ENCODE peak calls at places on chromosomes 11 and 22, in four cellular contexts. A is epithelial cell of proximal tubule, K is brain microvascular endothelial cell, U is adipocyte. Q is an unnamed sample.

GRCh38 chr11:114195981-114196731 is 100.0 kb upstream of the NNMT start:
- DNase-seq in K (no peak), A (no peak), U (no peak), Q (no peak)

GRCh38 chr11:93236741-93237675 is 39.2 kb upstream of the SLC36A4 start:
- DNase-seq in A (no peak), U (peak), K (peak), Q (no peak)

GRCh38 chr11:66547662-66548009 is 933 bp downstream of the ACTN3 start:
- DNase-seq in U (peak), A (no peak), K (no peak), Q (no peak)

GRCh38 chr22:21712751-21713427 is 22.7 kb downstream of the YPEL1 start:
- DNase-seq in A (no peak), U (peak), K (peak), Q (no peak)

GRCh38 chr11:94840209-94840608 is 72.1 kb downstream of the AMOTL1 start:
- DNase-seq in U (peak), K (no peak), A (no peak), Q (no peak)

GRCh38 chr22:25081409-25081824 is 118.2 kb upstream of the CRYBB3 start:
- DNase-seq in U (peak), K (no peak), A (no peak), Q (no peak)

GRCh38 chr11:74268451-74268850 is 43.0 kb downstream of the P4HA3 start:
- DNase-seq in K (no peak), A (no peak), U (no peak), Q (no peak)

GRCh38 chr11:94171693-94172440 is 43.2 kb downstream of the PANX1 start:
- DNase-seq in K (peak), A (no peak), U (peak), Q (no peak)

GRCh38 chr11:96105944-96106343 is 182.0 kb upstream of the MTMR2 start:
- DNase-seq in U (no peak), K (no peak), A (no peak), Q (no peak)

GRCh38 chr22:29053048-29053702 is 8.5 kb downstream of the C22orf31 start:
- DNase-seq in A (no peak), K (no peak), U (no peak), Q (no peak)

GRCh38 chr11:131428853-131429252 is 58.4 kb downstream of the NTM start:
- DNase-seq in K (no peak), A (no peak), U (no peak), Q (no peak)

GRCh38 chr11:64996710-64997380 is at the start of gene BATF2:
- DNase-seq in A (no peak), K (peak), U (peak), Q (no peak)

GRCh38 chr22:39317084-39317755 is 2.2 kb downstream of the RPL3 start:
- DNase-seq in U (no peak), K (no peak), A (no peak), Q (no peak)

GRCh38 chr11:77732143-77732542 is 88.4 kb downstream of the RSF1 start:
- DNase-seq in K (no peak), A (no peak), U (no peak), Q (no peak)

GRCh38 chr22:23395476-23396361 is 184.4 kb downstream of the IGLL1 start:
- DNase-seq in A (no peak), U (no peak), K (no peak), Q (no peak)

GRCh38 chr11:10320164-10320563 is 15.3 kb downstream of the ADM start:
- DNase-seq in K (no peak), A (no peak), U (no peak), Q (no peak)

GRCh38 chr11:87743002-87743401 is 432.2 kb downstream of the RAB38 start:
- DNase-seq in A (no peak), U (no peak), K (no peak), Q (no peak)

GRCh38 chr11:78715639-78716311 is 141.1 kb upstream of the NARS2 start:
- DNase-seq in A (peak), K (peak), U (peak), Q (peak)

GRCh38 chr22:21587803-21588611 is 20.5 kb downstream of the UBE2L3 start:
- DNase-seq in K (no peak), A (no peak), U (no peak), Q (no peak)

GRCh38 chr11:33735426-33736147 is 636 bp downstream of the CD59 start:
- DNase-seq in A (no peak), U (peak), K (no peak), Q (no peak)

GRCh38 chr22:49845241-49845640 is 8.4 kb upstream of the ZBED4 start:
- DNase-seq in K (no peak), U (no peak), A (no peak), Q (no peak)

GRCh38 chr11:15145635-15146034 is 30.9 kb downstream of the INSC start:
- DNase-seq in U (no peak), K (no peak), A (no peak), Q (no peak)

GRCh38 chr11:61700221-61700620 is 20.0 kb downstream of the DAGLA start:
- DNase-seq in U (peak), K (peak), A (peak), Q (no peak)

GRCh38 chr11:22640862-22641261 is 15.2 kb upstream of the FANCF start:
- DNase-seq in A (no peak), K (no peak), U (no peak), Q (no peak)

GRCh38 chr11:78941226-78941851 is 366.7 kb upstream of the NARS2 start:
- DNase-seq in U (no peak), K (no peak), A (no peak), Q (no peak)

GRCh38 chr11:64003807-64004589 is 17.8 kb downstream of the OTUB1 start:
- DNase-seq in U (no peak), A (peak), K (no peak), Q (no peak)

GRCh38 chr22:28813772-28814518 is 13.6 kb upstream of the XBP1 start:
- DNase-seq in A (no peak), K (no peak), U (no peak), Q (no peak)

GRCh38 chr11:61090092-61090491 is 12.2 kb upstream of the CD5 start:
- DNase-seq in A (no peak), U (no peak), K (no peak), Q (no peak)

GRCh38 chr22:49025791-49026475 is 801.7 kb downstream of the BRD1 start:
- DNase-seq in U (no peak), A (no peak), K (no peak), Q (no peak)

GRCh38 chr11:95156916-95157568 is 67.4 kb downstream of the ENDOD1 start:
- DNase-seq in U (no peak), A (no peak), K (no peak), Q (no peak)

GRCh38 chr11:117457031-117457785 is 129.6 kb downstream of the CEP164 start:
- DNase-seq in A (no peak), U (no peak), K (no peak), Q (no peak)

GRCh38 chr11:117459121-117459978 is 131.7 kb downstream of the CEP164 start:
- DNase-seq in K (no peak), U (no peak), A (no peak), Q (no peak)

GRCh38 chr11:117456027-117456720 is 128.5 kb downstream of the CEP164 start:
- DNase-seq in K (no peak), U (no peak), A (no peak), Q (no peak)

GRCh38 chr11:117458275-117459120 is 130.8 kb downstream of the CEP164 start:
- DNase-seq in K (no peak), U (no peak), A (no peak), Q (no peak)

DNA sequence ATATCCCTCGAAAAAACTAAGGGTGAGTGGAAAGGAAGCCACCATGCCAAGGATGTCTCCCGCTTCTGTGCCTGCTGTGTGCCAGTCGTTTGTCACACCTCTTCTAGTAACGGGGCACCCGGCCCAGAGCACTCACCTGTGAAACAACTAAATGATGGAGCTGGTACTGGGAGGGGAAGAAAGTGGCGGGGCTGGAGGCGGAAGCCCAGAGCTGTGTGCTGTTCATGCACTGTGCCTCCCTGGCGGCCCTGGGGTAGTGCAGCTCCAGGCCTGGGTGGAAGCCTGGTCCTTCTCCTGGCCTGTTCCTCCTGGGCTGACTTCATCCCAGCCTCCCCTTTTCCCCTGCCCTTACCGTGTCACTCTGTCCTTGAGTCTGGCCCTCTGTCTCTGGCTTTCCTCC is 130.2 kb downstream of the CEP164 start:
- DNase-seq in U (no peak), K (no peak), A (no peak), Q (no peak)
- H3K4me3 ChIP-seq in U (no peak), K (no peak), A (no peak), Q (no peak)

DNA sequence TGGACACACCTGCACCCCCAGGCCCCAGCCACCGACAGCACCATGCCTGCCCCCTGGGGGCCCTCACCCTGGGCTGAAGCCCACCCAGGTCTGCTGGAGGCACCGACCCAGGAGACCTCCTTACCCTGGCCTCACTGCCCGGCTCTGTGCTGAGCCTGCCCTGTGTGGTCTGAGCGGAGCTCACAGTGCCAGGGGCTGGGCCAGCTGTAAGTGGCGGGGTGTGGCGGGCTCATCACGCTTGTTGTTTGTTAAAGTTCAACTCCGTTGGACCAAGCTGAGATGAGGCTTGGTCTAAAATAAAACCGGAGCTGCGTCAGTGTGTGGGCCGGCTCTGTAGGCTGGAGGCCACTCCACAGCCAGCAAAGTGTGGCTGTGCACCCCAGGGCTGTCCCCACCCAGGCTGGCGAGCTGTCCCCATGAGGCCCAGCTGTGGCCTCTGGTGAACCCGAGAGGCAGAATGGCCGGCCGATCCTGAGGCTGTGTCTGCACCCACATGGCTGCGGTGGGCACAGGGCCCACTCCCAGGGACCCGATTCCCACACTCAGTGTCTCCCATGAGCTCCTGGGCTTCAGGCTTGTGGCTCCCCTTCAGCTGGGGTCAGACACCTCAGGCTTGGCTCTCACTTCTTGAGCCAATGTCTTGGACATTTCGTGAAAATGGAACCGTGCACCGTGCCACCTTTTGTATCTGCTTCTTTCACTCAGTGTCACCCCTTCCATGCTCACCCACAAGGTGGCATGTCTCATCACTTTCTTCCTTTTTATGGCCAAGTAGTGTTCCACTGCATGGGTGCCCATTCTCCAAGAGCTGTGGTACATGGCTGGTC is 137.9 kb downstream of the CTTN start:
- DNase-seq in U (no peak), K (no peak), A (no peak), Q (no peak)
- H3K4me3 ChIP-seq in U (no peak), K (no peak), A (no peak), Q (no peak)

DNA sequence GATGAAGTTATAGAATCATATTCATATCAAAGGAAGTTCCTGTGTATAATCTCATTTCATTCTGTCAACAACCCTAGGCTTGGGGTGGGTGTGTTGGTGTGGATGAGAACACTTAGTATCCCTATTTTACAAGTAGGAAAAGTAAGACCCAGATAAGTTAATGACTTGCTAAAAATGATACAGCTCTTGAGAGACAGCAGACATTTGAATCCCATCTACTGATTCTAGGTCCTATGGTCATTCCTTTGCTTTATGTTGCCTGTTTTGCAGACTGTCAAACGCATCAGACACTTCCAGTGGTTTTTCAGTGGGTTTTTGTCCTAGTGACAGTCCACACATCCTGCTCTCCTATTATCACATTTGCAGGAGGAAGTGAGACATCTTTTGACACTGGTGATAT is 153.1 kb downstream of the TEAD1 start:
- DNase-seq in K (no peak), U (no peak), A (no peak), Q (no peak)
- H3K4me3 ChIP-seq in K (no peak), U (peak), A (peak), Q (no peak)

DNA sequence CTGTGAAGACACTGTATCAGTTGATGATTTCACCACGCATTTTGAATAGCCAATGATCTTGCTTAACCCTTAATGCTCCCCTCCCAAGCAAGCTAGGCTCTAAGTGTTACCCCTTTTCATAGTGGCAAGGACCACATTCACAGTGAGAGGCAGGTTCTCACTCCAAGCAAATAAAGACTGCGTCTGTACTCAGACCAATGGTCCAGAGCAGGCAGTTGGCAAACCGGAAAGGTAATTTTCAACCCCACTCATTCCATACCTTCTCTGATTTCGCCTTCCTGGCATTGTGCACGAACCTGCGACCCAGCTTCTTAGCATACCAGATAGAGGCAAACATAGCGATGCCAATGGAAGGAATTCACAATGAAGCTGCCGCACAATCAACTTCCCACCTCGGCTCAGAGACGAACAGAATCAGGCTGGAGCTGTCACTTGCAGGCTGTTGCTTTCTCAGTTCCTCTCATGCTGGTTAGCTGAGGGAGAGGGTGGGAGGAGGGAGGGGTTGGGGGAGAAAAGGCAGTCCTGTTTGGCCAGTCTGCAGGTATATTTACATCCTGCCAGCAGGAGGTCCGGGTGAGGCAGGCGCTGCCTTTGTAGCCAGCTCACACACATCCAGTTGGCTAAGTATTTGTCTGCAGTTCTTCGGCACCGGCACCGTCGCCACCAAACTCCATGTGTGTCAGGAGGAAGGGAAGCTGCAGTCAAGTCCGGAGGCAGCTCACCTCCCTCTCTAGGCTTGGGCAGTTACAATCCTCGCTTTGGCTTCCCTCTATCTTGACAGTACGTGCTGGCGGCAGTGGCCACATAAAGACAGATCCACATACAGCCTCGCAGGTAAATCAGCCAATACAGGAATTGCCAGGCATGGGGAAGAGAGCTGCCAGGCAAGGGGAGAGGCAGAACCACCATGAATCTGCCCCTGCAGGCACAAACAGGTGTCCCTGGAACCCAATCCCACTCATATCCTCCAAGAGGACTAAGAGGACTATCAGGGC is 1151.3 kb upstream of the CCDC90B start:
- DNase-seq in A (no peak), U (no peak), K (no peak), Q (no peak)
- H3K4me3 ChIP-seq in A (peak), U (peak), K (no peak), Q (no peak)

DNA sequence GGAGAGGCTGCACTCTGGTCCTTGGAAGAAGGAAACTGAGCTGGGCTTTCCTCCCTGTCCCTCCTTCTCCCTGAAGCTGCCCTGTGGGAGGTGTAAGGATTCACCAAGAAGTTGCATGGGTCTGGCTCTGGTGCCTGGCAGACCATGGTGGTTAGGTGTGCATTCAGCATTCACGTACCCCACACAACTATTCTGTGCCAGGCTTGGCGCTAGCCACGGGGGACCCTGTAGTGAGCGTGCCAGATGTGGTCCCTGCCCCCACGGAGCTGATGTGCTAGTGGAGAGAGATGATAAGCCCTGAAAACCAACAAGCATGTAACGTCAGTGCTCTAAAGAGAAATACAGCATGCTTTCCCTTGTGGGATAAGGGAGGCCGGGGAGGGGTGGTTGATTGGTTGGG is 48.8 kb downstream of the CD82 start:
- DNase-seq in A (no peak), K (no peak), U (no peak), Q (no peak)
- H3K4me3 ChIP-seq in A (no peak), K (no peak), U (no peak), Q (no peak)

DNA sequence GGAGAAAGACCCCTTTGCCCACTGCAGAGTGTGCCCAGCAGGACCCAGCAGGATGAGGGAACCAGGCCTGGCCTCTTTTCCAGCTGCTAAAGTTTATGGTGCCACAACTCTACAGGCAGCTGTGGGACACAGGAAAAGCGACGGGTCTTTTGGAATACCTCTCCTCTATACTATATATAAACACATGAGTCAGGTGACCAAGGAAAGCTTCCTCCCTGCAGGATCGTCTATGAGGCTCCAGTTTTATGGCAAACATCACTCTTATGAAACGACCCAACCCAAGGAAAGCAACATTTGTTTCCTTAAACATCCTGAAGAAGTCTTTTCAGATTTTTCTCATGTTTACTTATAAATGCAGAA is 102.8 kb upstream of the AKIP1 start:
- DNase-seq in U (peak), K (no peak), A (no peak), Q (no peak)
- H3K4me3 ChIP-seq in U (peak), K (no peak), A (peak), Q (peak)